ENCODE peak calls at places on chromosomes 12 and 14, in ten cellular contexts. R is left ventricle myocardium inferior, S is mucosa of descending colon, Y is HepG2, Q is ovary, E is tibial artery, B is ascending aorta, L is PC-3, V is heart right ventricle, X is small intestine. M is an unnamed sample. For H3K4me1, the result is how much of the 10 kb centered on the place peaks cover.

GRCh38 chr12:48796976-48797375 is 8.1 kb upstream of the ADCY6 start:
- DNase-seq in V (no peak), B (no peak), Q (no peak), Y (no peak), S (no peak), X (no peak), E (no peak), R (no peak), L (no peak), M (no peak)

GRCh38 chr12:39772708-39773665 is 153.4 kb upstream of the ABCD2 start:
- DNase-seq in L (no peak), Y (no peak), S (no peak), R (no peak), B (no peak), Q (no peak), V (no peak), E (no peak), X (no peak), M (no peak)

GRCh38 chr12:53122961-53123468 is 19.7 kb downstream of the SOAT2 start:
- DNase-seq in V (no peak), R (no peak), Y (no peak), L (no peak), B (no peak), X (no peak), Q (no peak), S (no peak), E (no peak), M (no peak)

GRCh38 chr12:29676676-29677075 is 107.1 kb downstream of the TMTC1 start:
- DNase-seq in V (no peak), X (no peak), B (no peak), S (no peak), E (no peak), L (no peak), Q (no peak), R (no peak), Y (no peak), M (no peak)

GRCh38 chr14:51860836-51861583 is 598 bp downstream of the GNG2 start:
- DNase-seq in Y (no peak), X (no peak), E (no peak), L (peak), B (no peak), S (no peak), V (no peak), Q (no peak), R (no peak), M (no peak)

GRCh38 chr12:62983594-62983993 is 48.6 kb upstream of the PPM1H start:
- DNase-seq in Q (no peak), V (no peak), S (peak), E (no peak), B (no peak), R (peak), L (peak), X (peak), Y (peak), M (no peak)

GRCh38 chr12:47394070-47394469 is 311.8 kb downstream of the RPAP3 start:
- DNase-seq in R (no peak), V (no peak), S (no peak), X (no peak), Q (no peak), B (no peak), L (no peak), E (no peak), Y (no peak), M (no peak)

GRCh38 chr12:42372154-42372791 is 46.3 kb downstream of the PPHLN1 start:
- DNase-seq in Q (no peak), L (peak), E (no peak), S (peak), X (peak), B (no peak), R (no peak), V (peak), Y (peak), M (no peak)

GRCh38 chr12:10160659-10161386 is 11.1 kb downstream of the OLR1 start:
- DNase-seq in X (no peak), V (no peak), B (no peak), Y (no peak), Q (no peak), L (no peak), R (no peak), S (no peak), E (no peak), M (no peak)

GRCh38 chr12:62285284-62285683 is 25.1 kb downstream of the USP15 start:
- DNase-seq in E (no peak), X (no peak), Q (no peak), B (no peak), S (no peak), L (no peak), Y (no peak), V (no peak), R (no peak), M (no peak)

GRCh38 chr12:27257104-27257848 is 13.2 kb downstream of the STK38L start:
- DNase-seq in S (no peak), L (no peak), E (no peak), R (no peak), B (no peak), Y (no peak), V (no peak), X (no peak), Q (no peak), M (no peak)

GRCh38 chr14:106845286-106846087 is 1319.1 kb downstream of the TMEM121 start:
- DNase-seq in R (no peak), S (peak), Y (peak), L (peak), X (peak), B (no peak), Q (peak), E (no peak), V (no peak), M (peak)

GRCh38 chr12:132284071-132284492 is 45.3 kb downstream of the GALNT9 start:
- DNase-seq in Q (no peak), X (no peak), R (no peak), B (no peak), L (peak), E (no peak), S (no peak), Y (no peak), V (no peak), M (no peak)

GRCh38 chr12:131028587-131029338 is 75.1 kb downstream of the ADGRD1 start:
- DNase-seq in B (no peak), Q (no peak), E (no peak), V (no peak), S (peak), R (no peak), L (no peak), Y (no peak), X (peak), M (peak)

GRCh38 chr12:51788876-51789275 is 59.6 kb downstream of the FIGNL2 start:
- DNase-seq in V (no peak), X (no peak), B (no peak), R (no peak), Y (no peak), L (peak), S (no peak), Q (no peak), E (no peak), M (no peak)

GRCh38 chr12:42967850-42968249 is 378.3 kb upstream of the PRICKLE1 start:
- DNase-seq in X (no peak), S (no peak), Q (no peak), E (no peak), V (no peak), Y (no peak), R (no peak), B (no peak), L (no peak), M (no peak)

GRCh38 chr12:47779943-47780504 is 7.0 kb downstream of the SLC48A1 start:
- DNase-seq in Y (no peak), L (no peak), R (no peak), X (no peak), B (no peak), S (no peak), V (no peak), E (no peak), Q (no peak), M (no peak)

GRCh38 chr14:50875359-50876090 is 3.7 kb downstream of the ABHD12B start:
- DNase-seq in S (no peak), Q (no peak), E (no peak), B (no peak), L (no peak), Y (peak), R (no peak), V (no peak), X (no peak), M (no peak)

GRCh38 chr14:22814945-22815713 is at the start of gene SLC7A7:
- DNase-seq in S (no peak), Q (no peak), L (no peak), V (no peak), B (no peak), E (no peak), X (peak), R (no peak), Y (no peak), M (peak)

GRCh38 chr12:114921796-114922195 is 237.8 kb upstream of the TBX3 start:
- DNase-seq in B (no peak), E (no peak), Q (no peak), L (no peak), V (no peak), R (no peak), Y (no peak), X (no peak), S (no peak), M (no peak)

GRCh38 chr12:114931025-114931424 is 247.1 kb upstream of the TBX3 start:
- DNase-seq in Q (no peak), S (no peak), E (no peak), B (no peak), R (no peak), Y (no peak), X (no peak), V (no peak), L (no peak), M (no peak)

GRCh38 chr12:114920828-114921579 is 237.0 kb upstream of the TBX3 start:
- DNase-seq in L (peak), S (no peak), B (no peak), Y (no peak), R (no peak), X (no peak), V (peak), E (no peak), Q (no peak), M (no peak)

GRCh38 chr12:114925076-114925475 is 241.1 kb upstream of the TBX3 start:
- DNase-seq in X (no peak), B (no peak), L (no peak), E (no peak), S (no peak), Y (no peak), Q (no peak), R (no peak), V (no peak), M (no peak)

GRCh38 chr12:114926341-114926740 is 242.4 kb upstream of the TBX3 start:
- DNase-seq in Q (no peak), E (no peak), X (peak), L (no peak), Y (no peak), B (no peak), S (no peak), V (no peak), R (no peak), M (no peak)
- H3K4me1 ChIP-seq in Q (under half), E (under half), X (under half), L (under half), Y (under half), B (under half), S (under half), V (under half), R (under half), M (under half)

GRCh38 chr12:65637150-65637549 is 187.1 kb upstream of the HMGA2 start:
- DNase-seq in E (no peak), X (no peak), Q (no peak), B (no peak), R (no peak), S (no peak), Y (no peak), L (no peak), V (no peak), M (no peak)
- H3K4me1 ChIP-seq in E (under half), X (under half), Q (under half), B (under half), R (under half), S (under half), Y (under half), L (half or more), V (under half), M (under half)

GRCh38 chr14:61997146-61997545 is 234.9 kb downstream of the SNAPC1 start:
- DNase-seq in E (no peak), B (no peak), Y (no peak), Q (no peak), R (no peak), S (no peak), L (peak), X (no peak), V (no peak), M (no peak)
- H3K4me1 ChIP-seq in E (under half), B (under half), Y (under half), Q (under half), R (under half), S (under half), L (under half), X (under half), V (under half), M (under half)

DNA sequence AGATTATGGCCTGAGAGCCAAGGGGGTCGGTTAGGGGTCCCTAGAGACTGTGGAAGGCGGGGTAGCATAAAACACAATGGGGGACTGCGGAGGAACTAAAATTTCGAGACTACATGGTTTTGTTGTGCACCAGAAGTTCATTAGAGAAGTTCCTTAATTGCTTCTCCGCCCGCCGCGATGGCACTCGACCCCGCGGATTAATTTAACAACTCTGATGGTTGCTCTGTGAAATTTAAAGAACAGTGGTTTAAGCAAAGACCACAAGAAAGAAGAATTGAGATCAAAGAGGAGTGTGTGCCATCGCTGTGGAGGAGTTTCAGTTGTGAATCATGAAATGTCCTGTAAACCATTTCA is 1.4 kb upstream of the CCDC88C start:
- DNase-seq in R (no peak), E (no peak), S (no peak), L (no peak), Q (no peak), B (no peak), X (no peak), Y (no peak), V (no peak), M (no peak)
- H3K4me1 ChIP-seq in R (under half), E (under half), S (under half), L (under half), Q (under half), B (under half), X (under half), Y (half or more), V (under half), M (under half)

GRCh38 chr12:17017402-17017801 is 411.4 kb upstream of the LMO3 start:
- DNase-seq in S (no peak), X (no peak), B (no peak), E (no peak), Q (no peak), V (no peak), L (peak), Y (no peak), R (no peak), M (no peak)
- H3K4me1 ChIP-seq in S (under half), X (under half), B (under half), E (under half), Q (under half), V (under half), L (under half), Y (under half), R (under half), M (under half)

GRCh38 chr12:113854385-113855136 is 111.6 kb downstream of the RBM19 start:
- DNase-seq in S (no peak), X (no peak), L (no peak), R (peak), B (no peak), V (peak), E (no peak), Y (no peak), Q (no peak), M (no peak)
- H3K4me1 ChIP-seq in S (under half), X (under half), L (under half), R (half or more), B (under half), V (under half), E (under half), Y (under half), Q (under half), M (under half)

GRCh38 chr12:1845427-1845826 is 25.1 kb downstream of the LRTM2 start:
- DNase-seq in L (no peak), S (no peak), X (no peak), E (peak), B (no peak), R (no peak), V (no peak), Y (no peak), Q (no peak), M (no peak)

GRCh38 chr12:1845010-1845409 is 24.6 kb downstream of the LRTM2 start:
- DNase-seq in L (no peak), Q (no peak), V (no peak), S (no peak), Y (no peak), B (no peak), X (no peak), R (no peak), E (peak), M (peak)

GRCh38 chr12:1842905-1843640 is 22.7 kb downstream of the LRTM2 start:
- DNase-seq in X (no peak), B (no peak), R (no peak), V (no peak), Q (peak), E (peak), S (no peak), Y (no peak), L (no peak), M (peak)

GRCh38 chr12:1843641-1844005 is 23.3 kb downstream of the LRTM2 start:
- DNase-seq in E (peak), Q (peak), V (no peak), Y (no peak), S (no peak), X (no peak), B (no peak), R (no peak), L (no peak), M (peak)

DNA sequence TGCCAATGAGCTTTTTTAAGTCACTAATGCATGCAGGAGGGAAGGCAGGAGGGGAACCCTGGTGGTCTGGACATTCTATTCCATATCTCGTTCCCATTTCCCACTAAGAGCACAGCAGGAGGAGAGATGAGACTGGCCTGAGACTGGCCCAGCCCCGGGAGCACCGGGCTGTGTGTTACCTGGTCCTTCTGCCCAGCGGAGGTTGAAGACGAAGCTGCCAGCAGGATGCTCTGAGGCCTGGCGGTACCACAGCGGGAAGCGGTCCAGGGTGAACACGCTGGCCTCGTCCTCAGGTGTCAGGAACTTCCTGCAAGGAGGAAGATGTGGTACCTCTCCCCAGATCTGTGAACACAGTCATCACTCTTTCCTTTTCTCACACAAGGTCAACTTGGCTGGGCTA is 23.9 kb downstream of the LRTM2 start:
- DNase-seq in V (no peak), L (no peak), X (no peak), Q (peak), R (no peak), Y (no peak), E (peak), B (no peak), S (no peak), M (no peak)
- H3K4me1 ChIP-seq in V (under half), L (under half), X (under half), Q (under half), R (under half), Y (under half), E (under half), B (under half), S (under half), M (under half)

DNA sequence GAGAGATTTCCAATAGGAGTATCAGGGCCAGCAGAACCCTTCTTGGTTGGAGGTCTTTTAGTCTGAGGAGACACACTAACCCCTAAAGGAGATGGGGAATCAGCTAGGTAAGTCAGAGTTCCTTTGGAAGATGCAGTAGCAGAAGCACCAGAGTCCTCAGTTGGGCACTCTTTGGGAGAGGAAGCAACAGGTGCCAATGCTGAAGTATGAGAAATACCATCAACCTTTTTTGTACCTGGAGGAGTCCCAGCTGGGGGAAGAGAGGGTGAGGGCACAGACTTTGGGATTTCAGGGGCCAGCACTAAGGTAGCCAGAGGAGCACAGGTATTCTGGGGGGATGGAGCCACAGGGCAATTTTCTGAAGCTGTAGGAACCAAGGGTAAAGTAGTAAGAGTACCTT is 6.0 kb downstream of the NACA start:
- DNase-seq in Q (no peak), X (no peak), S (no peak), Y (no peak), V (no peak), B (no peak), R (no peak), L (no peak), E (peak), M (no peak)
- H3K4me1 ChIP-seq in Q (under half), X (under half), S (under half), Y (half or more), V (half or more), B (under half), R (half or more), L (under half), E (half or more), M (under half)

DNA sequence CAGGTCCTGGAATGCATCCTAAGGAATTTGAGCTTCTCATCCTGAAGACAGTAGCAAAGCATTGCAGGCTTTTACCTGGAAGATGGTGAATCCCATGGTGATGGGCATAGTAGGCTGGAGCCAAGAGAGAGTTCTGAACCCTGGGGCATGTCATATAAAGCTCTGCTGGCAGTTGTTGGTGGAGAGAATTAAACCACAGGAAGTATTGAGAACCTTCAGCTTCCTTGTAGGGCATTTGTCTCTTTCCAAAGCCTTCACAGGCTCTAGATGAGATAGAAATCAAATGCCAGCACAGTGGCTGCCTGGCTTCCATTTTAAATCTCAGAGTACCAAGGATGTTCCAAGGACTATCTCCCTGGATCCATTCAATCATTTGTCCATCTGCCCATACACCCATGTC is 369.7 kb downstream of the DPF3 start:
- DNase-seq in V (no peak), Y (no peak), X (no peak), Q (no peak), L (no peak), E (no peak), S (no peak), R (no peak), B (no peak), M (no peak)
- H3K4me1 ChIP-seq in V (under half), Y (under half), X (under half), Q (under half), L (under half), E (under half), S (under half), R (under half), B (under half), M (under half)

DNA sequence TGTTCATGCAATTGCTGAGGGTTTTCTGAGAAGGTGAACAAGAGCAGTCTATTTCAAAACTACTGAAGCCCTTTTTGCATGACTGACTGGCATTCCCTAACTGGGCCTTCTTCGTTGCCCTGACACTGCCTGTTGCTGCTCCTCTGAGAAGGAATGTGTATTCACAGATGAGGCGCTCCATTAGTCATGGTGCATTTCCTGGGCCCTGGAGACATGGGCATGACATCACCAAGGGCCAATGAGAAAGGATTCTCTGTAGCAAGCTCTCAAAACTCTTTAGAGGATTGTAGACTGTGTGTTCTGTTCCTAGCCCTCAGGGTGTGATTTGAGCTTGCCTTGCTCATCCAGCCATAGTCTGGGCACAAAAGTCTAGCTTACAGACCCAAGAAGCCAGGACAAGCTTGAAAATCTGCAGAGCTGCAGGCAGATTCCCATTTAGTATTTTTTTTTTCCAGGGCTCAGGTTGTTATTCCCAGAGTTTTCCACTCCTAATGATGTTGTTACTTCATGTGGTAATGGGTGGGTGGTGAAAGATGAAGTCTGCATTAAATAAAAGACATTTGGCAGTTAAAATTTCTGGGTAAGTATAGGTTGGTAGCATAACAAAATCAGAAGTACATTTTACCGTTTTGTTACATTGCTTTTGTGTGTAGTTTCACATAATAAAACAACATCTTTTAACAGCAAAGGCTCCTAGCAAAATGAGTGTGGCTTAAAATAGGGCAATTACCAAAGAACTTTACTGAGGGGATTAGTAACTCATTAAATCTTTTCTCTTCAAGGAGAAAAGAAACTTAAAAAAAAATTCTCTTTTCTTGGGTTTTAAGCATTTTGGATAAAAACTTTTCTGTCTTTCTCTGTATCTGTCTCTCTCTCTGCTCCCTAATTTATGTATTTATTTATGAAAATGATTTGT is 318.4 kb downstream of the RAD51B start:
- DNase-seq in L (peak), Q (peak), X (peak), B (peak), Y (peak), V (peak), E (no peak), S (no peak), R (no peak), M (peak)
- H3K4me1 ChIP-seq in L (half or more), Q (under half), X (under half), B (under half), Y (under half), V (half or more), E (half or more), S (under half), R (under half), M (under half)

M was measured in Caco-2.